ENCODE peak calls at places on chromosomes 3 and 15, in four cellular contexts. A, L, F and X are unnamed samples.

GRCh38 chr3:108477511-108478147 is 32.8 kb downstream of the MYH15 start:
- DNase-seq in A (peak), L (peak), F (peak), X (peak)

GRCh38 chr3:114902691-114903101 is 244.4 kb downstream of the ZBTB20 start:
- DNase-seq in A (no peak), L (no peak), F (no peak), X (no peak)

GRCh38 chr3:38119802-38120689 is 16.9 kb downstream of the ACAA1 start:
- DNase-seq in A (no peak), L (no peak), F (no peak), X (no peak)

GRCh38 chr15:60454824-60455223 is 24.1 kb downstream of the ICE2 start:
- DNase-seq in A (no peak), L (no peak), F (no peak), X (no peak)

GRCh38 chr3:37980477-37981347 is 9.9 kb upstream of the VILL start:
- DNase-seq in A (no peak), L (no peak), F (no peak), X (no peak)

GRCh38 chr15:26899658-26900057 is 32.8 kb downstream of the GABRA5 start:
- DNase-seq in A (no peak), L (no peak), F (no peak), X (no peak)

GRCh38 chr3:71428841-71429609 is 154.5 kb downstream of the FOXP1 start:
- DNase-seq in A (no peak), L (no peak), F (no peak), X (no peak)

GRCh38 chr15:95346856-95347255 is 983.6 kb upstream of the NR2F2 start:
- DNase-seq in A (no peak), L (no peak), F (no peak), X (no peak)

GRCh38 chr15:99253381-99254090 is 2.3 kb downstream of the LRRC28 start:
- DNase-seq in A (no peak), L (no peak), F (no peak), X (no peak)

GRCh38 chr3:72376917-72377710 is 471.1 kb downstream of the SHQ1 start:
- DNase-seq in A (no peak), L (no peak), F (no peak), X (no peak)

GRCh38 chr3:179451335-179452165 is at the start of gene GNB4:
- DNase-seq in A (peak), L (peak), F (peak), X (no peak)

GRCh38 chr3:12869025-12869695 is 27.8 kb upstream of the RPL32 start:
- DNase-seq in A (peak), L (peak), F (no peak), X (no peak)

GRCh38 chr15:28113426-28114113 is 14.5 kb upstream of the OCA2 start:
- DNase-seq in A (no peak), L (no peak), F (no peak), X (no peak)

GRCh38 chr3:190830031-190830430 is 32.5 kb downstream of the GMNC start:
- DNase-seq in A (no peak), L (no peak), F (no peak), X (no peak)

GRCh38 chr15:97061392-97061791 is 730.9 kb downstream of the NR2F2 start:
- DNase-seq in A (no peak), L (no peak), F (no peak), X (no peak)

GRCh38 chr15:40843885-40844542 is at the start of gene SPINT1:
- DNase-seq in A (peak), L (peak), F (no peak), X (no peak)

GRCh38 chr3:59257506-59257905 is 207.7 kb upstream of the CFAP20DC start:
- DNase-seq in A (no peak), L (no peak), F (no peak), X (no peak)

GRCh38 chr3:143650827-143651226 is 197.4 kb downstream of the SLC9A9 start:
- DNase-seq in A (no peak), L (no peak), F (no peak), X (no peak)

GRCh38 chr15:49815506-49815905 is 194.7 kb downstream of the DTWD1 start:
- DNase-seq in A (no peak), L (no peak), F (peak), X (no peak)

GRCh38 chr3:75035146-75035545 is 420.7 kb upstream of the CNTN3 start:
- DNase-seq in A (no peak), L (no peak), F (no peak), X (no peak)